ENCODE peak calls at places on chromosomes 6 and 20, in ten cellular contexts. F is cardiac muscle cell; M is activated T-helper 1 cell treated with anti-CD3 and anti-CD28 coated beads, Interleukin-2, amount 50 U/mL, for 16 hours; X is mesenteric fat pad; E is stomach; H is mammary epithelial cell; Z is T-helper 9 cell; W is GOT3; Y is non-pigmented ciliary epithelial cell; N is BE2C. S is an unnamed sample.

GRCh38 chr20:32978009-32978335 is 26.3 kb downstream of the SUN5 start:
- DNase-seq in M (no peak), W (no peak), H (no peak), F (no peak), E (no peak), N (no peak), Y (no peak), X (no peak), Z (no peak), S (no peak)

GRCh38 chr6:3628143-3628840 is 123.2 kb downstream of the PXDC1 start:
- DNase-seq in F (no peak), H (peak), X (no peak), Z (no peak), N (no peak), W (no peak), M (no peak), E (no peak), Y (no peak), S (no peak)

GRCh38 chr6:37244430-37245310 is 12.9 kb upstream of the TBC1D22B start:
- DNase-seq in X (no peak), F (peak), W (peak), N (no peak), E (peak), Z (no peak), H (peak), M (no peak), Y (peak), S (peak)

GRCh38 chr6:12208190-12208589 is 82.0 kb upstream of the EDN1 start:
- DNase-seq in M (no peak), F (peak), N (no peak), Z (no peak), X (no peak), H (peak), W (no peak), E (peak), Y (no peak), S (peak)

GRCh38 chr6:101741474-101742171 is 348.1 kb downstream of the GRIK2 start:
- DNase-seq in N (no peak), M (no peak), F (no peak), W (no peak), X (no peak), E (peak), H (no peak), Z (no peak), Y (no peak), S (no peak)

GRCh38 chr20:19071442-19071717 is 141.1 kb upstream of the SLC24A3 start:
- DNase-seq in Z (no peak), W (no peak), H (no peak), N (no peak), X (no peak), E (no peak), F (no peak), M (no peak), Y (no peak), S (no peak)

GRCh38 chr6:156870926-156871539 is 93.9 kb downstream of the ARID1B start:
- DNase-seq in M (no peak), X (no peak), E (no peak), Y (no peak), H (no peak), Z (no peak), W (no peak), N (no peak), F (no peak), S (no peak)

GRCh38 chr6:26205161-26205624 is 118.0 kb downstream of the HFE start:
- DNase-seq in W (no peak), H (peak), N (peak), M (peak), E (peak), Y (no peak), X (no peak), Z (peak), F (peak), S (peak)

GRCh38 chr20:10428008-10428407 is 6.0 kb downstream of the MKKS start:
- DNase-seq in Y (no peak), H (no peak), E (no peak), X (no peak), M (no peak), Z (no peak), W (no peak), N (no peak), F (no peak), S (no peak)

GRCh38 chr6:132401120-132401940 is at the start of gene MOXD1:
- DNase-seq in M (no peak), X (peak), Z (no peak), F (peak), W (no peak), H (peak), N (peak), Y (no peak), E (peak), S (no peak)

GRCh38 chr6:166618251-166618650 is 8.8 kb downstream of the RPS6KA2 start:
- DNase-seq in H (no peak), W (no peak), Z (no peak), E (no peak), Y (no peak), M (no peak), F (no peak), N (no peak), X (no peak), S (no peak)

GRCh38 chr6:4280721-4281120 is 145.3 kb upstream of the ECI2 start:
- DNase-seq in F (peak), N (no peak), Y (peak), W (no peak), Z (no peak), H (peak), M (no peak), X (no peak), E (no peak), S (no peak)

GRCh38 chr6:14921170-14921569 is 324.7 kb upstream of the JARID2 start:
- DNase-seq in Z (no peak), F (peak), M (no peak), E (peak), W (no peak), X (peak), N (no peak), Y (no peak), H (no peak), S (peak)

GRCh38 chr20:2610326-2610725 is 42.1 kb upstream of the NOP56 start:
- DNase-seq in Z (no peak), H (no peak), X (no peak), E (no peak), F (no peak), Y (no peak), W (no peak), N (no peak), M (no peak), S (no peak)

GRCh38 chr6:143408151-143408786 is 42.2 kb downstream of the ADAT2 start:
- DNase-seq in E (no peak), N (no peak), F (no peak), H (peak), M (no peak), Z (no peak), W (no peak), X (no peak), Y (no peak), S (no peak)

GRCh38 chr6:29561091-29561490 is 1.6 kb upstream of the UBD start:
- DNase-seq in M (no peak), F (no peak), Y (no peak), N (no peak), H (no peak), Z (no peak), W (no peak), X (no peak), E (no peak), S (no peak)

GRCh38 chr20:23156170-23156841 is 70.2 kb upstream of the CD93 start:
- DNase-seq in X (peak), N (no peak), E (peak), Y (no peak), H (peak), M (no peak), F (peak), Z (no peak), W (peak), S (peak)

GRCh38 chr6:169097336-169098052 is 156.2 kb downstream of the THBS2 start:
- DNase-seq in N (no peak), W (peak), F (peak), E (no peak), Z (no peak), X (no peak), H (no peak), M (no peak), Y (peak), S (peak)

GRCh38 chr6:125183391-125183790 is 29.8 kb downstream of the TPD52L1 start:
- DNase-seq in W (no peak), M (no peak), F (no peak), Z (no peak), Y (no peak), E (no peak), X (no peak), N (no peak), H (no peak), S (no peak)

GRCh38 chr6:109766167-109766566 is 75.1 kb downstream of the FIG4 start:
- DNase-seq in H (no peak), Z (no peak), N (no peak), E (no peak), Y (no peak), F (no peak), X (no peak), W (no peak), M (no peak), S (no peak)

GRCh38 chr20:58086763-58087566 is 141.5 kb downstream of the ANKRD60 start:
- DNase-seq in W (no peak), H (peak), Z (no peak), X (no peak), Y (no peak), F (peak), N (peak), M (no peak), E (no peak), S (no peak)

GRCh38 chr6:3625980-3626533 is 125.5 kb downstream of the PXDC1 start:
- DNase-seq in N (no peak), Z (no peak), F (no peak), W (no peak), M (no peak), H (no peak), Y (no peak), E (no peak), X (no peak), S (no peak)

GRCh38 chr20:34979366-34980153 is 23.9 kb downstream of the MYH7B start:
- DNase-seq in F (no peak), H (no peak), N (peak), W (no peak), E (no peak), X (no peak), M (no peak), Y (no peak), Z (no peak), S (peak)

S was measured in gastrocnemius medialis.